ENCODE peak calls at places on chromosomes 4 and X, in nine cellular contexts. P, X, D, F, O, B, V, S and E are unnamed samples.

GRCh38 chrX:71269801-71270395 is 13.5 kb upstream of the NONO start:
- DNase-seq in P (no peak), X (no peak), D (no peak), F (no peak), O (no peak), B (no peak), V (no peak), S (no peak), E (no peak)

GRCh38 chrX:404656-405055 is 17.9 kb upstream of the PPP2R3B start:
- DNase-seq in P (no peak), X (no peak), D (no peak), F (no peak), O (no peak), B (no peak), V (no peak), S (no peak), E (no peak)

GRCh38 chr4:107794001-107794400 is 30.7 kb upstream of the SGMS2 start:
- DNase-seq in P (no peak), X (no peak), D (no peak), F (no peak), O (no peak), B (peak), V (no peak), S (no peak), E (no peak)

GRCh38 chr4:102578819-102579218 is 77.7 kb downstream of the NFKB1 start:
- DNase-seq in P (no peak), X (peak), D (peak), F (no peak), O (no peak), B (no peak), V (no peak), S (no peak), E (peak)

GRCh38 chrX:136822337-136823095 is 41.8 kb upstream of the ARHGEF6 start:
- DNase-seq in P (no peak), X (no peak), D (no peak), F (no peak), O (no peak), B (no peak), V (no peak), S (no peak), E (no peak)

GRCh38 chrX:15606064-15606590 is 5.4 kb upstream of the ACE2 start:
- DNase-seq in P (no peak), X (no peak), D (no peak), F (no peak), O (no peak), B (no peak), V (no peak), S (no peak), E (no peak)

GRCh38 chrX:42119076-42119475 is 195.7 kb upstream of the CASK start:
- DNase-seq in P (no peak), X (no peak), D (no peak), F (no peak), O (peak), B (peak), V (peak), S (peak), E (no peak)

GRCh38 chr4:52874948-52875347 is 12.8 kb downstream of the RASL11B start:
- DNase-seq in P (no peak), X (no peak), D (no peak), F (no peak), O (no peak), B (no peak), V (no peak), S (no peak), E (no peak)

GRCh38 chr4:15893967-15894366 is 44.6 kb downstream of the FGFBP1 start:
- DNase-seq in P (no peak), X (no peak), D (no peak), F (no peak), O (no peak), B (peak), V (peak), S (peak), E (no peak)

GRCh38 chr4:71126719-71127118 is 133.3 kb downstream of the DCK start:
- DNase-seq in P (no peak), X (no peak), D (no peak), F (no peak), O (peak), B (peak), V (peak), S (peak), E (no peak)

GRCh38 chrX:136589966-136590365 is 58.0 kb downstream of the VGLL1 start:
- DNase-seq in P (no peak), X (no peak), D (no peak), F (no peak), O (no peak), B (no peak), V (no peak), S (no peak), E (no peak)

GRCh38 chr4:17060230-17060629 is 161.8 kb upstream of the LDB2 start:
- DNase-seq in P (no peak), X (no peak), D (no peak), F (no peak), O (no peak), B (no peak), V (no peak), S (no peak), E (no peak)

GRCh38 chrX:16930392-16930791 is 16.1 kb upstream of the REPS2 start:
- DNase-seq in P (no peak), X (no peak), D (no peak), F (peak), O (no peak), B (no peak), V (no peak), S (no peak), E (no peak)

GRCh38 chr4:149404143-149404542 is 411.5 kb downstream of the IQCM start:
- DNase-seq in P (no peak), X (no peak), D (no peak), F (no peak), O (no peak), B (no peak), V (no peak), S (no peak), E (no peak)

GRCh38 chr4:145557720-145558119 is 61.5 kb upstream of the MMAA start:
- DNase-seq in P (peak), X (peak), D (peak), F (peak), O (peak), B (peak), V (peak), S (peak), E (peak)

GRCh38 chr4:156593464-156593863 is 378.1 kb downstream of the PDGFC start:
- DNase-seq in P (no peak), X (no peak), D (no peak), F (no peak), O (no peak), B (peak), V (no peak), S (no peak), E (no peak)

GRCh38 chrX:71911023-71911730 is 532 bp downstream of the NHSL2 start:
- DNase-seq in P (peak), X (peak), D (peak), F (no peak), O (no peak), B (peak), V (peak), S (no peak), E (no peak)

GRCh38 chr4:183337349-183337748 is 15.1 kb upstream of the CLDN24 start:
- DNase-seq in P (no peak), X (no peak), D (no peak), F (no peak), O (no peak), B (no peak), V (no peak), S (no peak), E (no peak)

GRCh38 chr4:41734366-41734765 is 14.2 kb downstream of the PHOX2B start:
- DNase-seq in P (no peak), X (no peak), D (no peak), F (no peak), O (no peak), B (no peak), V (no peak), S (no peak), E (no peak)

GRCh38 chrX:50158616-50159015 is 42.2 kb downstream of the AKAP4 start:
- DNase-seq in P (no peak), X (no peak), D (no peak), F (no peak), O (no peak), B (no peak), V (no peak), S (no peak), E (no peak)

GRCh38 chr4:61553562-61554125 is 353.5 kb downstream of the ADGRL3 start:
- DNase-seq in P (no peak), X (peak), D (no peak), F (no peak), O (no peak), B (no peak), V (no peak), S (no peak), E (no peak)

GRCh38 chr4:2962614-2963184 is 507 bp downstream of the NOP14 start:
- DNase-seq in P (no peak), X (peak), D (peak), F (no peak), O (peak), B (peak), V (peak), S (peak), E (peak)

GRCh38 chr4:51884055-51884454 is 41.1 kb downstream of the DCUN1D4 start:
- DNase-seq in P (no peak), X (no peak), D (peak), F (no peak), O (no peak), B (peak), V (no peak), S (no peak), E (no peak)

GRCh38 chr4:154618708-154619315 is 6.4 kb upstream of the FGG start:
- DNase-seq in P (peak), X (peak), D (peak), F (no peak), O (peak), B (peak), V (peak), S (peak), E (peak)

GRCh38 chrX:36348509-36348908 is 429.0 kb downstream of the CFAP47 start:
- DNase-seq in P (no peak), X (no peak), D (no peak), F (no peak), O (no peak), B (no peak), V (no peak), S (no peak), E (no peak)

GRCh38 chr4:72842323-72842722 is 227.2 kb downstream of the COX18 start:
- DNase-seq in P (no peak), X (no peak), D (no peak), F (no peak), O (no peak), B (peak), V (peak), S (no peak), E (no peak)

GRCh38 chrX:42988700-42989099 is 210.7 kb upstream of the PPP1R2C start:
- DNase-seq in P (no peak), X (no peak), D (no peak), F (no peak), O (no peak), B (no peak), V (no peak), S (no peak), E (no peak)

GRCh38 chr4:102420563-102421221 is 75.4 kb upstream of the SLC39A8 start:
- DNase-seq in P (no peak), X (no peak), D (no peak), F (no peak), O (peak), B (peak), V (no peak), S (no peak), E (peak)

GRCh38 chr4:111537861-111538260 is 607.4 kb upstream of the FAM241A start:
- DNase-seq in P (no peak), X (no peak), D (no peak), F (no peak), O (no peak), B (peak), V (peak), S (no peak), E (no peak)

GRCh38 chr4:121728798-121729226 is 32.0 kb upstream of the ANXA5 start:
- DNase-seq in P (no peak), X (no peak), D (no peak), F (no peak), O (no peak), B (peak), V (peak), S (no peak), E (no peak)

GRCh38 chrX:75106772-75107171 is 49.3 kb downstream of the ABCB7 start:
- DNase-seq in P (no peak), X (no peak), D (no peak), F (no peak), O (no peak), B (no peak), V (no peak), S (no peak), E (no peak)
- H3K9ac ChIP-seq in P (no peak), X (no peak), D (no peak), F (no peak), O (no peak), B (no peak), V (no peak), S (no peak), E (no peak)

GRCh38 chr4:54440394-54441223 is 211.5 kb downstream of the PDGFRA start:
- DNase-seq in P (peak), X (no peak), D (peak), F (peak), O (no peak), B (peak), V (peak), S (peak), E (peak)

GRCh38 chr4:54439831-54440243 is 210.7 kb downstream of the PDGFRA start:
- DNase-seq in P (peak), X (no peak), D (peak), F (peak), O (no peak), B (peak), V (peak), S (no peak), E (peak)
- H3K4me3 ChIP-seq in P (no peak), X (no peak), D (no peak), F (no peak), O (no peak), B (peak), V (no peak), S (no peak), E (no peak)

GRCh38 chrX:132389480-132389879 is 99.4 kb downstream of the MBNL3 start:
- DNase-seq in P (no peak), X (no peak), D (no peak), F (no peak), O (no peak), B (no peak), V (no peak), S (no peak), E (no peak)

GRCh38 chrX:132388371-132388770 is 100.5 kb downstream of the MBNL3 start:
- DNase-seq in P (no peak), X (no peak), D (no peak), F (no peak), O (no peak), B (no peak), V (no peak), S (no peak), E (no peak)

GRCh38 chrX:132393992-132394391 is 94.8 kb downstream of the MBNL3 start:
- DNase-seq in P (no peak), X (no peak), D (no peak), F (no peak), O (no peak), B (no peak), V (no peak), S (no peak), E (no peak)

GRCh38 chrX:132393090-132393884 is 95.6 kb downstream of the MBNL3 start:
- DNase-seq in P (no peak), X (no peak), D (no peak), F (no peak), O (no peak), B (no peak), V (no peak), S (no peak), E (no peak)

GRCh38 chrX:132390817-132391216 is 98.0 kb downstream of the MBNL3 start:
- DNase-seq in P (no peak), X (no peak), D (no peak), F (no peak), O (no peak), B (no peak), V (no peak), S (no peak), E (no peak)
- H3K9ac ChIP-seq in P (no peak), X (no peak), D (no peak), F (no peak), O (no peak), B (no peak), V (no peak), S (no peak), E (no peak)

GRCh38 chr4:165378398-165378762 is 428 bp upstream of the CPE start:
- DNase-seq in P (no peak), X (no peak), D (no peak), F (no peak), O (no peak), B (no peak), V (no peak), S (no peak), E (no peak)

GRCh38 chr4:165378763-165379631 is at the start of gene CPE:
- DNase-seq in P (peak), X (peak), D (peak), F (no peak), O (peak), B (peak), V (peak), S (peak), E (no peak)

GRCh38 chr4:165382640-165383039 is 3.8 kb downstream of the CPE start:
- DNase-seq in P (no peak), X (no peak), D (no peak), F (no peak), O (no peak), B (no peak), V (no peak), S (no peak), E (no peak)

GRCh38 chr4:165381821-165382373 is 3.1 kb downstream of the CPE start:
- DNase-seq in P (no peak), X (no peak), D (peak), F (no peak), O (no peak), B (no peak), V (no peak), S (no peak), E (no peak)

DNA sequence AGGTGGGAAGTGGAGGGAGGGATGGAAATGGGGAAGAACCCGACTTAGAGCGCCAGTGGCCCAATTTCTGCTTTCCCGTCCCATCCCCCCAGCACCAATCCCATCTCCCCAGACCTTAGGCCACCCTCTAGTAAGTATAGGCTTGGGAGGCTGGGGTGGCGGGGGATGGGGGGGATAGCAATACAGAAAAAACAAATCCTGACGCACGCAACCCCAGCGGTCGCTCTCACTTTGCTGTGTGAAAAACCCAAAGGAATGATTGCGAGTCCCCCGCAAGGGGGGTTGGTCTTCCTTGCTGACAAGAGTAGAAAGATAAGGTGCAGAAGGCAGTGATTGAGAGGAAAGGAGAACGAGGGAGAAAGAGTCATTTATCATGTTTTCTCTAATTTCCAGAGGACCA is 854 bp downstream of the CPE start:
- DNase-seq in P (peak), X (no peak), D (no peak), F (no peak), O (peak), B (peak), V (peak), S (no peak), E (no peak)
- H3K4me3 ChIP-seq in P (no peak), X (peak), D (peak), F (no peak), O (peak), B (peak), V (peak), S (peak), E (no peak)

GRCh38 chr4:180668732-180669131 is 1574.5 kb upstream of the TENM3 start:
- DNase-seq in P (no peak), X (no peak), D (no peak), F (no peak), O (no peak), B (no peak), V (no peak), S (no peak), E (no peak)

GRCh38 chr4:180664766-180665368 is 1578.3 kb upstream of the TENM3 start:
- DNase-seq in P (peak), X (peak), D (peak), F (peak), O (peak), B (peak), V (peak), S (peak), E (peak)

GRCh38 chr4:180665481-180665880 is 1577.7 kb upstream of the TENM3 start:
- DNase-seq in P (no peak), X (no peak), D (no peak), F (no peak), O (no peak), B (no peak), V (peak), S (no peak), E (no peak)

GRCh38 chr4:180669637-180670036 is 1573.6 kb upstream of the TENM3 start:
- DNase-seq in P (no peak), X (no peak), D (no peak), F (no peak), O (no peak), B (no peak), V (peak), S (no peak), E (no peak)

GRCh38 chr4:180665994-180666818 is 1577.0 kb upstream of the TENM3 start:
- DNase-seq in P (peak), X (peak), D (peak), F (peak), O (peak), B (peak), V (peak), S (peak), E (peak)
- H3K9ac ChIP-seq in P (no peak), X (no peak), D (no peak), F (no peak), O (no peak), B (no peak), V (no peak), S (no peak), E (no peak)

DNA sequence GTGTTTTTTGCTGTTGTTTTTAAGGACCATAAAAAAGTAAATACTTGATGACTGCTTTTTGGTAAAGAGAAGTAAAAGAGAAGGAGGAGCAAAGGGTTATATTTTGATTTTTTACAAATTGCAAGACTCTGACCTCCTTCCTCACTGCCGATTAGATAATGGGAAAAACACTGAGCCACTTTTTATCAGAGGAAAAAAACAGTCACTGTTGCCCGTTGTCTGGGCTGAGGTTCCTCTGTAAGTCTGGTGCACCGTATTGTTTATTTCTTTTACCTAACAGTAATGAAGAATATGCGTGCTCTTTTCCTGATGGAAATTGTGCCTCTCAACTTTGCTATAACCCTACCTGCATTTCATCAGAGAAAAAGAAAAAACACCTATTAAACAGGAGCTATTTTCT is 178.7 kb upstream of the EMCN start:
- DNase-seq in P (no peak), X (no peak), D (no peak), F (no peak), O (no peak), B (no peak), V (peak), S (no peak), E (no peak)
- H3K4me3 ChIP-seq in P (no peak), X (no peak), D (no peak), F (no peak), O (no peak), B (no peak), V (no peak), S (no peak), E (no peak)

GRCh38 chr4:83022724-83023427 is 12.1 kb upstream of the COPS4 start:
- DNase-seq in P (no peak), X (no peak), D (no peak), F (no peak), O (no peak), B (peak), V (peak), S (no peak), E (no peak)
- H3K9ac ChIP-seq in P (no peak), X (no peak), D (no peak), F (no peak), O (no peak), B (no peak), V (no peak), S (no peak), E (no peak)

DNA sequence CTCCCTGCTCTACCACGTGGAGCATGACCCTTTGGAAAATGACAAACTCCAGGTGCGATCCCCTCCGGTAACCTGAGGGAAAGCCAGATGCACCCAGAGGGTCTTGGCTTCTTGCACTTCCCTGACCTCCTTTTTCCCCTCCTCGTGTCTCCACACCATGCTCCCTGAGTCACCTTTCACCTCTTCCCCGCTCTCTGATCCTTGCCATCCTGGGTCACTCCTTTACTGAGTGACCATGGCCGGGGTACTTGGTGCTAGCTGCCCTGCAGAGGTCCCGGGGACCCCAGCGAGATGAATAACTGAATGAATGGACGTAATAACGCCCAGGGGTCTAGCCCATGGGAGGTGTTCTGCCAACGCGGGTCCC is 401 bp upstream of the ZFP92 start:
- DNase-seq in P (no peak), X (no peak), D (no peak), F (no peak), O (no peak), B (no peak), V (no peak), S (no peak), E (no peak)
- H3K4me3 ChIP-seq in P (peak), X (no peak), D (no peak), F (peak), O (no peak), B (no peak), V (no peak), S (no peak), E (no peak)